ENCODE peak calls at places on chromosomes 5 and 9, in nine cellular contexts. R is uterus, G is prostate gland, B is stomach, S is sigmoid colon, O is A549, E is transverse colon, L is IMR-90, J is GM12878. T is an unnamed sample.

GRCh38 chr9:34197756-34198711 is 19.2 kb downstream of the UBAP1 start:
- DNase-seq in R (no peak), G (no peak), B (peak), S (no peak), O (no peak), E (no peak), L (no peak), J (no peak), T (no peak)

GRCh38 chr5:36877667-36878420 is 1.3 kb downstream of the NIPBL start:
- DNase-seq in R (no peak), G (no peak), B (no peak), S (no peak), O (peak), E (no peak), L (peak), J (no peak), T (no peak)

GRCh38 chr5:128202320-128202719 is 118.8 kb downstream of the SLC12A2 start:
- DNase-seq in R (no peak), G (no peak), B (no peak), S (no peak), O (no peak), E (no peak), L (no peak), J (no peak), T (no peak)

GRCh38 chr9:131758972-131759647 is 19.2 kb upstream of the RAPGEF1 start:
- DNase-seq in R (no peak), G (no peak), B (no peak), S (no peak), O (no peak), E (no peak), L (peak), J (no peak), T (no peak)

GRCh38 chr5:58545912-58546311 is 37.0 kb upstream of the RAB3C start:
- DNase-seq in R (no peak), G (no peak), B (no peak), S (no peak), O (peak), E (no peak), L (no peak), J (no peak), T (no peak)

GRCh38 chr9:106830527-106831140 is 32.3 kb upstream of the ZNF462 start:
- DNase-seq in R (peak), G (no peak), B (no peak), S (peak), O (no peak), E (peak), L (no peak), J (no peak), T (no peak)

GRCh38 chr5:717143-717542 is 24.0 kb upstream of the TPPP start:
- DNase-seq in R (no peak), G (no peak), B (peak), S (no peak), O (no peak), E (no peak), L (no peak), J (no peak), T (no peak)

GRCh38 chr9:13750061-13750460 is 470.6 kb upstream of the MPDZ start:
- DNase-seq in R (no peak), G (no peak), B (no peak), S (no peak), O (no peak), E (no peak), L (peak), J (no peak), T (no peak)

GRCh38 chr9:71793386-71794105 is 25.2 kb upstream of the CEMIP2 start:
- DNase-seq in R (no peak), G (no peak), B (no peak), S (no peak), O (no peak), E (no peak), L (peak), J (no peak), T (no peak)

GRCh38 chr5:176392526-176392925 is 4.0 kb downstream of the HIGD2A start:
- DNase-seq in R (no peak), G (no peak), B (no peak), S (no peak), O (no peak), E (no peak), L (no peak), J (no peak), T (no peak)

GRCh38 chr9:107249131-107249533 is 33.9 kb upstream of the RAD23B start:
- DNase-seq in R (no peak), G (no peak), B (no peak), S (no peak), O (peak), E (no peak), L (peak), J (no peak), T (no peak)

GRCh38 chr5:74040065-74040551 is 414.1 kb downstream of the ARHGEF28 start:
- DNase-seq in R (no peak), G (no peak), B (no peak), S (no peak), O (no peak), E (no peak), L (peak), J (no peak), T (no peak)

GRCh38 chr9:113546566-113546965 is 83.0 kb downstream of the RGS3 start:
- DNase-seq in R (no peak), G (no peak), B (no peak), S (peak), O (no peak), E (no peak), L (no peak), J (no peak), T (no peak)

GRCh38 chr5:154646841-154647759 is 108.1 kb upstream of the LARP1 start:
- DNase-seq in R (no peak), G (no peak), B (peak), S (peak), O (no peak), E (peak), L (peak), J (no peak), T (peak)

GRCh38 chr5:111901303-111901702 is 144.3 kb upstream of the NREP start:
- DNase-seq in R (no peak), G (no peak), B (no peak), S (no peak), O (no peak), E (no peak), L (no peak), J (no peak), T (no peak)

GRCh38 chr5:21212026-21212425 is 1224.0 kb upstream of the CDH18 start:
- DNase-seq in R (no peak), G (no peak), B (no peak), S (no peak), O (no peak), E (no peak), L (no peak), J (no peak), T (no peak)

GRCh38 chr9:114002271-114002985 is 75.7 kb downstream of the AMBP start:
- DNase-seq in R (no peak), G (no peak), B (peak), S (peak), O (no peak), E (no peak), L (no peak), J (no peak), T (no peak)

GRCh38 chr9:7467186-7467585 is 332.4 kb downstream of the DMAC1 start:
- DNase-seq in R (no peak), G (no peak), B (no peak), S (no peak), O (no peak), E (no peak), L (no peak), J (no peak), T (no peak)

GRCh38 chr5:131716650-131717049 is 80.2 kb downstream of the FNIP1 start:
- DNase-seq in R (no peak), G (no peak), B (no peak), S (no peak), O (no peak), E (no peak), L (no peak), J (no peak), T (no peak)

GRCh38 chr5:104186100-104186499 is 623.5 kb upstream of the NUDT12 start:
- DNase-seq in R (no peak), G (no peak), B (no peak), S (peak), O (no peak), E (no peak), L (no peak), J (no peak), T (no peak)

GRCh38 chr9:125985998-125986655 is 239.0 kb downstream of the PBX3 start:
- DNase-seq in R (peak), G (no peak), B (no peak), S (peak), O (no peak), E (peak), L (no peak), J (no peak), T (no peak)

GRCh38 chr9:4939118-4939561 is 45.9 kb upstream of the JAK2 start:
- DNase-seq in R (no peak), G (no peak), B (no peak), S (no peak), O (no peak), E (no peak), L (no peak), J (peak), T (no peak)

GRCh38 chr5:43482490-43483064 is 1.1 kb downstream of the TMEM267 start:
- DNase-seq in R (no peak), G (no peak), B (no peak), S (no peak), O (peak), E (no peak), L (peak), J (no peak), T (no peak)

GRCh38 chr5:43486353-43486752 is 2.7 kb upstream of the TMEM267 start:
- DNase-seq in R (no peak), G (no peak), B (no peak), S (no peak), O (no peak), E (no peak), L (no peak), J (no peak), T (no peak)

GRCh38 chr5:43484049-43484849 is 584 bp upstream of the TMEM267 start:
- DNase-seq in R (peak), G (peak), B (peak), S (peak), O (peak), E (peak), L (peak), J (peak), T (peak)

GRCh38 chr5:43485406-43485805 is 1.7 kb upstream of the TMEM267 start:
- DNase-seq in R (no peak), G (no peak), B (no peak), S (no peak), O (no peak), E (peak), L (peak), J (no peak), T (no peak)

DNA sequence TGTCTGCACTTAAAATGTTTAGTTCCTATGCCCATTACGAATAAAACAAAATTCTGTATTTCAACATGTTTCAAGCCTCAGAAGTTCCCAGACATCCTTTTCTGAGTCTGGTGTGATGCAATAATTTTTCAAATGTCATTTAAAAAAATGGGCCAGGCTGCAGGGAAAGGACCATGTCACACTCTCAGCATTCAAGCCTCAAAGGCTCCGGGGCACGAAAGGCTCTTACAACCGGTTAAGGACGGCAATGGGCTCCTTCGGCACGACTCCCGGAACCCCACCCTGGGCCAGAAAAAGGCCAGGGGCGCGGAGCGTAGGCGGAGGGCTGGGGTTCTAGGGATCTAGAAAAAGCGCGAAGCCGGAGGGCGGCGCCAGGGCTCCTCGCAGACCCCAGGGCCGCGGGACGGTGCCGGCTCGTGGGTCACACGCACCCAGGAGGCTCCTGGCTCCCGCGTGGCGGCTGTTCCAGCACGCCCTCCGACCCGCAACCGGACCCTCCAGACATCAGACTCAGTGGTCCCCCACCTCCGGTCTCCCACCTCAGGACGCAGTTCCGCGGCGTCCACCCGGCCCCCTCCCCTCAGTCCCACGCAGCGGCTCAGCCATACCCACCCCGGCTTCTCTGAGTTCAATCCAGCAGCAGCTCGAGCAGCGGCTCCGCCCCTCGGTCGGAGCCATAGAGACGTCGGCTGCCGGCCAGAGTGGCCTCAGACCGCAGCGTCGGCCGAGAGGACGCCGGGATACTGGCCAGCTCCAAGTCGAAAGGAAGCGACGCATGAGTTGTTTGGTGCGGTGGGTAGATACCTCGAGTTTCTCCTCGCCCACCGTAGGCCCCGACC is at the start of gene TMEM267:
- DNase-seq in R (peak), G (peak), B (peak), S (peak), O (peak), E (peak), L (peak), J (peak), T (peak)
- TF ChIP-seq POLR2A in R (peak), G (peak), B (no peak), S (peak), O (peak), E (peak), L (peak), J (peak), T (peak)

GRCh38 chr9:96655198-96655851 is at the start of gene PRXL2C:
- DNase-seq in R (peak), G (peak), B (peak), S (peak), O (peak), E (peak), L (peak), J (no peak), T (peak)
- TF ChIP-seq POLR2A in R (no peak), G (no peak), B (no peak), S (no peak), O (peak), E (no peak), L (no peak), J (no peak), T (no peak)

GRCh38 chr5:160207061-160207460 is 22.2 kb upstream of the FABP6 start:
- DNase-seq in R (no peak), G (no peak), B (no peak), S (no peak), O (no peak), E (no peak), L (no peak), J (no peak), T (no peak)

GRCh38 chr5:160211352-160211751 is 18.0 kb upstream of the FABP6 start:
- DNase-seq in R (no peak), G (no peak), B (no peak), S (no peak), O (no peak), E (peak), L (no peak), J (no peak), T (no peak)

GRCh38 chr5:160213537-160213936 is 15.8 kb upstream of the FABP6 start:
- DNase-seq in R (no peak), G (no peak), B (no peak), S (no peak), O (peak), E (no peak), L (peak), J (no peak), T (no peak)

DNA sequence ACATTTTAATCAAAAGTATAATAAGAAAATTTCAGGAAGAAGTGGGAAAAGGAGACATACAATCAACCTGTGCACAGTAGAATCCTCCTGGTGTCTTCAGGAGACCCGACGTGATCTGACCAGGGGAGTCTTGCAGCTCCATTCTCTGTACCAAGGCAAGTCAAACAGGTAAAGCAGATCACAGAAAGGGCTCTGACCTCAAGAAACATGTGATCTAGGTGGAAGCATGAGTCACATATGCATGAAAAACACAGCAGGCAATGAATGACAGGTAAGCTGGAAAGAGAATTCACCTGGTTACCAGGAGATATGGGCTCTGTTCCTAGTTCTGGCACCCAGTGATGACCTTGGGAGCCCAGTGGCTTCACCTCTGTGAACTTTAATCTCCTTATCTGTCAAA is 19.4 kb upstream of the FABP6 start:
- DNase-seq in R (no peak), G (no peak), B (no peak), S (no peak), O (no peak), E (no peak), L (no peak), J (no peak), T (no peak)
- TF ChIP-seq POLR2A in R (no peak), G (no peak), B (no peak), S (no peak), O (no peak), E (no peak), L (no peak), J (no peak), T (no peak)

DNA sequence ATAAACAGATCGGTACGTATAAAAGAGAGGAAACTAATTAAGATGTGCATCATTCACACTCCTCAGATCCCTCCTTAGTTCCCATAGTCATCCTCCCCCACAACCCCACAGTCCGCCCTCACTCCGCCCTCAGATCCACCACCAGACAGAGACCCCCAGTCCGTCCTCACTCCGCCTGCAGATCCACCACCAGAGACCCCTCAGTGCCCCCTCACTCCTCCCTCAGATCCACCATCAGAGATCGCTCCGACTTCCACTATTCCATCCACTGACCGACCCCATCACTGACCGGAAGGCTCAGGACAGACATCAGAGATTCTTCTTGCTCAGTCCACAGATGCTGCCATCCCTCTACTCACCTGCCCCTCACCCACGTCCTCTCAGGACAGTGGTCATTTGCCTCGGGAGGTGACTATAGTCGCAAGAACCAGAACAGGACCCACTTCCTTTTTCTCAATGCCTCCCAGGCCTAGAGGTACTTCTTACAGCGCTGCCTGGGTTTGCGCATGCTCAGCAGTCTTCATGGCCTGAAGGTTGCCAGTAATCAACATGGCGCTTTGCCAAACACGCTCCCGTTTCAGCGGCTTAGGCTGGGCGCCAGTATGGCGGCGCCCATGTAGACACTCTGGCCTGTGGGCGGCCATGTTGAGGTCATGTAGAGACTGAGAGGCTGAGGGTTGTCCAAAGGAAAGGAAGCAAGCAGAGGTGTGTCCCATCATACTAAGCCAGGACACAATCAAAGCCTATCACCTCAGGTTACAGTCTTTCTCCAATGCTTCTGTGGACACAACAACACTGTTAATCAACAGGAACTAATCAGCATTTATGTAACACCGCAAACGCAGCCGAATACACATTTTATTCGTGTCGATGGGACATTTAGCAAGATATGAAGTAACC is at the start of gene ZNF484:
- DNase-seq in R (peak), G (peak), B (peak), S (peak), O (peak), E (peak), L (peak), J (peak), T (peak)
- TF ChIP-seq POLR2A in R (no peak), G (no peak), B (no peak), S (peak), O (no peak), E (peak), L (peak), J (peak), T (peak)

GRCh38 chr9:35814106-35814840 is 569 bp downstream of the HINT2 start:
- DNase-seq in R (peak), G (peak), B (peak), S (peak), O (peak), E (peak), L (peak), J (no peak), T (peak)
- TF ChIP-seq POLR2A in R (no peak), G (no peak), B (no peak), S (no peak), O (no peak), E (no peak), L (no peak), J (no peak), T (no peak)

DNA sequence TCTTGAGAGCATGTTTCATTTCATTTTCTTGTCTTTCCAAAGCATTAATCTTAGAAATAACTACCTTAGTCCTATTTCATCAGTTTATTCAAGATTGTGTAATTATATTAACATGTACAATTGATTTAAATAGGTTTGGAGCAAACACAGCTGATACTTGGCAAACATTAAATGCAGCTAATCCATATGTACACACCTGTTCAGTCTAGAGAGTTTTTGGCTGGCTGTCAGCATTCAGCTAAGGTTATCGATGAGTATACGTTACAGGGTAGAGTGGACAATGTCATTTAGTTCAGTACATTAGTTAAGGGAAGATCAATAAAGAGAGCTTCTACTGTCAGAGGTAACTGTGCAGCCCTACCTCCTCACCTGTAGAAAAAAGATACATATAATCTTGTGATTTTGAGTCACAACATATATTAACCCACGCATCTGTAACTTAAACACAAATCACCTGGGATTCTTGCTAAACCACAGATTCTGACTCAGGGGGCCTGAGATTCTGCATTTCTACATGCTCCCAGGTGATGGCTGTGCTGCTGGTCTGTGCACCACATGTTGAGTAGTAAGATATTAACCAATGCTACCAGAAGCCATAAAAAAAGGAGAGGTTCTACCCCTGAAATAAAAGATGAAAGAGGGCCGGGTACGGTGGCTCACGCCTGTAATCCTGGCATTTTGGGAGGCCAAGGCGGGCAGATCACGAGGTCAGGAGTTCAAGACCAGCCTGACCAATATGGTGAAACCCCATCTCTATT is 34.1 kb upstream of the PCA3 start:
- DNase-seq in R (no peak), G (no peak), B (no peak), S (no peak), O (no peak), E (no peak), L (no peak), J (no peak), T (no peak)
- TF ChIP-seq POLR2A in R (no peak), G (no peak), B (no peak), S (no peak), O (no peak), E (no peak), L (no peak), J (no peak), T (no peak)

GRCh38 chr9:98045234-98046160 is 11.0 kb upstream of the NANS start:
- DNase-seq in R (no peak), G (no peak), B (no peak), S (no peak), O (no peak), E (no peak), L (no peak), J (peak), T (no peak)
- TF ChIP-seq POLR2A in R (no peak), G (no peak), B (no peak), S (no peak), O (no peak), E (no peak), L (no peak), J (peak), T (peak)

GRCh38 chr9:128685636-128686489 is 3.2 kb upstream of the SET start:
- DNase-seq in R (no peak), G (no peak), B (peak), S (no peak), O (no peak), E (peak), L (no peak), J (no peak), T (no peak)
- TF ChIP-seq POLR2A in R (no peak), G (no peak), B (no peak), S (no peak), O (no peak), E (peak), L (no peak), J (peak), T (no peak)

T was measured in GM12892.